ENCODE peak calls at places on chromosomes 13 and 19, in four cellular contexts. One of them, this sample, is unnamed.

GRCh38 chr19:21463449-21464105 is 41.8 kb upstream of the ZNF429 start:
- DNase-seq in GM12878: no peak
- DNase-seq in HepG2: no peak
- DNase-seq in K562: peak
- DNase-seq in this sample: no peak

GRCh38 chr19:15452111-15453047 is 2.6 kb upstream of the WIZ start:
- DNase-seq in GM12878: no peak
- DNase-seq in HepG2: peak
- DNase-seq in K562: peak
- DNase-seq in this sample: peak

GRCh38 chr13:80168089-80168850 is 172.7 kb downstream of the SPRY2 start:
- DNase-seq in GM12878: no peak
- DNase-seq in HepG2: no peak
- DNase-seq in K562: no peak
- DNase-seq in this sample: no peak

GRCh38 chr13:51518847-51519246 is 65.4 kb upstream of the WDFY2 start:
- DNase-seq in GM12878: no peak
- DNase-seq in HepG2: no peak
- DNase-seq in K562: no peak
- DNase-seq in this sample: no peak

GRCh38 chr13:40692946-40693345 is 26.5 kb upstream of the FOXO1 start:
- DNase-seq in GM12878: peak
- DNase-seq in HepG2: no peak
- DNase-seq in K562: no peak
- DNase-seq in this sample: no peak

GRCh38 chr19:31204115-31204514 is 145.1 kb downstream of the TSHZ3 start:
- DNase-seq in GM12878: no peak
- DNase-seq in HepG2: no peak
- DNase-seq in K562: no peak
- DNase-seq in this sample: no peak

GRCh38 chr19:2552859-2553258 is 76.9 kb downstream of the GADD45B start:
- DNase-seq in GM12878: peak
- DNase-seq in HepG2: no peak
- DNase-seq in K562: peak
- DNase-seq in this sample: no peak

GRCh38 chr19:21607453-21607852 is 102.1 kb downstream of the ZNF429 start:
- DNase-seq in GM12878: no peak
- DNase-seq in HepG2: no peak
- DNase-seq in K562: no peak
- DNase-seq in this sample: no peak

GRCh38 chr19:47723573-47723923 is 10.3 kb downstream of the EHD2 start:
- DNase-seq in GM12878: no peak
- DNase-seq in HepG2: peak
- DNase-seq in K562: peak
- DNase-seq in this sample: peak

GRCh38 chr13:98959299-98959698 is 18.6 kb downstream of the DOCK9 start:
- DNase-seq in GM12878: no peak
- DNase-seq in HepG2: no peak
- DNase-seq in K562: no peak
- DNase-seq in this sample: no peak

GRCh38 chr19:2982983-2983350 is 5.6 kb downstream of the TLE6 start:
- DNase-seq in GM12878: no peak
- DNase-seq in HepG2: no peak
- DNase-seq in K562: no peak
- DNase-seq in this sample: no peak

GRCh38 chr13:109787135-109787954 is 962 bp upstream of the IRS2 start:
- DNase-seq in GM12878: no peak
- DNase-seq in HepG2: no peak
- DNase-seq in K562: peak
- DNase-seq in this sample: no peak

GRCh38 chr13:100665403-100665802 is 9.2 kb downstream of the TMTC4 start:
- DNase-seq in GM12878: no peak
- DNase-seq in HepG2: no peak
- DNase-seq in K562: no peak
- DNase-seq in this sample: no peak

DNA sequence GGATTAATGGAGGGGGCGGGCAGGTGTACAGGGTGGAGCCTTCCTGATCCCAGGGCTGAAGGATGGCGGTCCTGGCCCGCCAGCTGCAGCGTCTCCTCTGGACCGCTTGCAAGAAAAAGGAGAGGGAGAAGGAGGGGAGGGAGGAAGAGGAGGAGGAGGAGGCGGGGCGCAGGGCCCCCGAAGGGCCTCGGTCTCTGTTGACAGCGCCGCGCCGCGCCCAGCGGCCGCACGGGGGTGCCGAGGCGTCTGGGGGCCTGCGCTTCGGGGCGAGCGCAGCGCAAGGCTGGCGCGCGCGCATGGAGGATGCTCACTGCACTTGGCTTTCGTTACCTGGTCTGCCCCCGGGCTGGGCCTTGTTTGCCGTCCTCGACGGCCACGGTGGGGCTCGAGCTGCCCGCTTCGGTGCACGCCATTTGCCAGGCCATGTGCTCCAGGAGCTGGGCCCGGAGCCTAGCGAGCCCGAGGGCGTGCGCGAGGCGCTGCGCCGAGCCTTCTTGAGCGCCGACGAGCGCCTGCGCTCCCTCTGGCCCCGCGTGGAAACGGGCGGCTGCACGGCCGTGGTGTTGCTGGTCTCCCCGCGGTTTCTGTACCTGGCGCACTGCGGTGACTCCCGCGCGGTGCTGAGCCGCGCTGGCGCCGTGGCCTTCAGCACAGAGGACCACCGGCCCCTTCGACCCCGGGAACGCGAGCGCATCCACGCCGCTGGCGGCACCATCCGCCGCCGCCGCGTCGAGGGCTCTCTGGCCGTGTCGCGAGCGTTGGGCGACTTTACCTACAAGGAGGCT is at the start of gene PPM1N:
- DNase-seq in GM12878: no peak
- DNase-seq in HepG2: no peak
- DNase-seq in K562: peak
- DNase-seq in this sample: no peak
- TF ChIP-seq POLR2AphosphoS2 in GM12878: no peak
- TF ChIP-seq POLR2AphosphoS2 in HepG2: no peak
- TF ChIP-seq POLR2AphosphoS2 in K562: no peak
- TF ChIP-seq POLR2AphosphoS2 in this sample: no peak

DNA sequence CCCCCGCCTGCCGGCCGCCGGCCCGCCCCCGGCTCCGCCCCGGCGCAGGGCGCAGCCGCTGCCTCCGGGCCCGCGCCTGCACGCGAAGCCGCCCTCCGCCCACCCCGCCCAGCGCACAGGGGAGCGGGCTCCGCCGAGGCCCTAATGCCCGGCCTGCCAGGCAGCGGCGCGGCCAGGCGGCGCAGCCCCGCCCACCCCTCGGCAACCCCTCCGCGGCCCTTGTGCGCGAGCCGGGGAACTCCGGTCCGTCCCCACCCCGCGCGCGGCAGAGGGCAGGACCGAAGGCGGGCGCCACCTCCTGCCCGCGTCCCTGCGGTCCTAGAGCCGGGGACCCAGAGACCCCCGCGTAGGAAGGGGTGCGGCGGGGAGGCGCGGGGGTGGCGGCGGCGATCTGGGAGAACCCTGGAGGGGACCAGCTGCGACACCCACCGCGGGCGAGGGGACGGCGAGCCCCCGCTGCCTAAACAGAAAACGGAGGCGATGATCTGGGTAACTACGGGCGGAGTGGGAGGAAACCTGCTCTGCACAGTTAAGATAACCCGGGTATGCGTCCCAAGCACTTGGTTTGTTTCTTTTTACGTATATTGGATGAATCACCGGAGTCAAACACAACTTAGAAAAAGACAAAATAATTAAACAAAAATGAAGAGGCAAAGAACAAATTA is 351 bp upstream of the USP12 start:
- DNase-seq in GM12878: no peak
- DNase-seq in HepG2: peak
- DNase-seq in K562: peak
- DNase-seq in this sample: peak
- TF ChIP-seq MAX in GM12878: no peak
- TF ChIP-seq MAX in HepG2: peak
- TF ChIP-seq MAX in K562: no peak
- TF ChIP-seq MAX in this sample: peak

DNA sequence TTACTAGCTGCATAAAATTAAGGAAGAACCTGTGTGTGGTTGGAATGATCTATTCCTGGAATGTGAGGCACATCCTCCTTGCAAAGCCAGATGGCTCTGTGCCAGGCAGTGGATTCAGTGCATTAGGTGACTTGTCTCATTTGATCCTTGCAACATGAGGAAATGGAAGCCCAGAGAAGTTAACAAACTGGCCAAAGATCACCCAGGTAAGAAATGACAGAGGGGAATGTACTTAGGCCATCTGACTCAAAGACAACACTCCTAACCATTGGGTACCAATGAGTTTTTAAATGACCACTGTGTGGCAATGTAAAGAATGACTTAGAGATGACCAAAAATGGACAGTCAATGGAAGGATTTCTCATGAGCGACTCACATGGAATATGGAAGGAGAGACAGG is 114.2 kb upstream of the RXFP2 start:
- DNase-seq in GM12878: no peak
- DNase-seq in HepG2: no peak
- DNase-seq in K562: no peak
- DNase-seq in this sample: no peak
- TF ChIP-seq POLR2AphosphoS2 in GM12878: no peak
- TF ChIP-seq POLR2AphosphoS2 in HepG2: no peak
- TF ChIP-seq POLR2AphosphoS2 in K562: no peak
- TF ChIP-seq POLR2AphosphoS2 in this sample: no peak

DNA sequence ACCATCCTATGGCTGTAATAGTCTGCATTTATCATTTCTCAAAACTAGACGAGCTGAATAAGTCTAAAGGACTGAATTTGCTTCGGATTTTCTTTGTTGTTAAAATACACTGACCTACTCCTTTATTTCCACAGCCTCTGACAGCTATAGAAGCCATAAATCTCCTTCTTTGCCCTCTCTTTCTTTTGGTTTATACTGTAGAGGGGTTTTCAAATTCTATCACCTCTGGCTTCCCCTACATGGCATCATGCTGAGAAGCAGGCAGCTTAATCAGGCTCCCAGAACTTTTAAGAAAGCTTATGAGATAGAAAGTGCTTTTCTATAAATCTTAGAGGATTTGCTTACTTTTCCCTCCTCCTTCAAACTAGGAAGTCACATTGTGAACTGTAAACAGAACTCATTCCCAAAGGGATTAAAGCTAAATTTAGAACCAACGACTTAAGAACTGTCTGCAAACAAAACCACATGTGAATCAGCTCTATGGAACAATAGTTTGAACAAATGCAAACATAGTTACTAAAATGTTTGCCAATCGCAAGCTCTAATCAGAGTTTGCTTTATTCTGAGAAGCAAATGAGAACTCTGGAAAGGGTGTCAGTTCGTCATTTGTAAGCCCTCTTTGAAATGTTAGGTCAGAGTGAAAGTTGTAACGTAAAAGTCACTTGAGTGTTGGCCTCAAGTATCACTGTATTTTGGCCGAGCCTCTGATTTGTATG is 344.0 kb downstream of the RFC3 start:
- DNase-seq in GM12878: no peak
- DNase-seq in HepG2: peak
- DNase-seq in K562: no peak
- DNase-seq in this sample: peak
- TF ChIP-seq MAX in GM12878: no peak
- TF ChIP-seq MAX in HepG2: no peak
- TF ChIP-seq MAX in K562: no peak
- TF ChIP-seq MAX in this sample: peak

GRCh38 chr13:49400755-49401659 is 42.9 kb downstream of the CAB39L start:
- DNase-seq in GM12878: no peak
- DNase-seq in HepG2: no peak
- DNase-seq in K562: peak
- DNase-seq in this sample: no peak

GRCh38 chr13:49399801-49400472 is 43.9 kb downstream of the CAB39L start:
- DNase-seq in GM12878: no peak
- DNase-seq in HepG2: no peak
- DNase-seq in K562: no peak
- DNase-seq in this sample: no peak

GRCh38 chr13:49395416-49396277 is 48.2 kb downstream of the CAB39L start:
- DNase-seq in GM12878: no peak
- DNase-seq in HepG2: no peak
- DNase-seq in K562: no peak
- DNase-seq in this sample: no peak
- TF ChIP-seq POLR2AphosphoS2 in GM12878: no peak
- TF ChIP-seq POLR2AphosphoS2 in HepG2: no peak
- TF ChIP-seq POLR2AphosphoS2 in K562: no peak
- TF ChIP-seq POLR2AphosphoS2 in this sample: no peak

GRCh38 chr19:33772858-33773180 is 23.9 kb upstream of the KCTD15 start:
- DNase-seq in GM12878: no peak
- DNase-seq in HepG2: no peak
- DNase-seq in K562: no peak
- DNase-seq in this sample: no peak
- TF ChIP-seq MAX in GM12878: no peak
- TF ChIP-seq MAX in HepG2: no peak
- TF ChIP-seq MAX in K562: no peak
- TF ChIP-seq MAX in this sample: no peak